ENCODE peak calls at places on chromosome 11, in four cellular contexts. One of them, this sample, is unnamed.

GRCh38 chr11:96254087-96254486 is 88.9 kb downstream of the MAML2 start:
- DNase-seq in IMR-90: peak; percentile 75
- DNase-seq in GM12878: peak; percentile 91
- DNase-seq in K562: no peak
- DNase-seq in this sample: no peak

GRCh38 chr11:31875861-31876625 is 64.9 kb upstream of the PAX6 start:
- DNase-seq in IMR-90: no peak
- DNase-seq in GM12878: no peak
- DNase-seq in K562: no peak
- DNase-seq in this sample: no peak

GRCh38 chr11:8408151-8408930 is 144.7 kb upstream of the LMO1 start:
- DNase-seq in IMR-90: no peak
- DNase-seq in GM12878: no peak
- DNase-seq in K562: no peak
- DNase-seq in this sample: no peak

GRCh38 chr11:68759991-68760390 is 8.7 kb upstream of the TESMIN start:
- DNase-seq in IMR-90: no peak
- DNase-seq in GM12878: no peak
- DNase-seq in K562: no peak
- DNase-seq in this sample: no peak

GRCh38 chr11:26522912-26523610 is 49.0 kb downstream of the MUC15 start:
- DNase-seq in IMR-90: peak; percentile 6
- DNase-seq in GM12878: no peak
- DNase-seq in K562: peak; percentile 7
- DNase-seq in this sample: peak; percentile 64

GRCh38 chr11:291281-292210 is 2.6 kb downstream of the PGGHG start:
- DNase-seq in IMR-90: no peak
- DNase-seq in GM12878: no peak
- DNase-seq in K562: no peak
- DNase-seq in this sample: no peak

GRCh38 chr11:77052531-77052930 is 14.2 kb upstream of the CAPN5 start:
- DNase-seq in IMR-90: no peak
- DNase-seq in GM12878: no peak
- DNase-seq in K562: no peak
- DNase-seq in this sample: no peak

GRCh38 chr11:2268911-2269600 is 1.3 kb downstream of the ASCL2 start:
- DNase-seq in IMR-90: no peak
- DNase-seq in GM12878: no peak
- DNase-seq in K562: peak; percentile 50
- DNase-seq in this sample: no peak

GRCh38 chr11:67493548-67494370 is 10.9 kb downstream of the AIP start:
- DNase-seq in IMR-90: no peak
- DNase-seq in GM12878: no peak
- DNase-seq in K562: no peak
- DNase-seq in this sample: no peak

GRCh38 chr11:94647926-94648325 is 80.8 kb downstream of the PIWIL4 start:
- DNase-seq in IMR-90: peak; percentile 20
- DNase-seq in GM12878: no peak
- DNase-seq in K562: no peak
- DNase-seq in this sample: no peak

GRCh38 chr11:63567044-63567840 is 4.1 kb upstream of the PLAAT2 start:
- DNase-seq in IMR-90: peak; percentile 88
- DNase-seq in GM12878: peak; percentile 95
- DNase-seq in K562: peak; percentile 90
- DNase-seq in this sample: peak; percentile 95

GRCh38 chr11:41984023-41984422 is 524.6 kb upstream of the LRRC4C start:
- DNase-seq in IMR-90: no peak
- DNase-seq in GM12878: no peak
- DNase-seq in K562: no peak
- DNase-seq in this sample: no peak

GRCh38 chr11:120334894-120335462 is 1.2 kb upstream of the ARHGEF12 start:
- DNase-seq in IMR-90: peak; percentile 94
- DNase-seq in GM12878: peak; percentile 69
- DNase-seq in K562: peak; percentile 88
- DNase-seq in this sample: peak; percentile 40

GRCh38 chr11:67364783-67365525 is 8.4 kb downstream of the CLCF1 start:
- DNase-seq in IMR-90: no peak
- DNase-seq in GM12878: no peak
- DNase-seq in K562: no peak
- DNase-seq in this sample: no peak

GRCh38 chr11:128061321-128061871 is 526.0 kb downstream of the ETS1 start:
- DNase-seq in IMR-90: peak; percentile 71
- DNase-seq in GM12878: no peak
- DNase-seq in K562: no peak
- DNase-seq in this sample: no peak

GRCh38 chr11:85347291-85347690 is 279.9 kb downstream of the DLG2 start:
- DNase-seq in IMR-90: no peak
- DNase-seq in GM12878: no peak
- DNase-seq in K562: no peak
- DNase-seq in this sample: no peak

GRCh38 chr11:19156892-19157291 is 39.9 kb downstream of the ZDHHC13 start:
- DNase-seq in IMR-90: no peak
- DNase-seq in GM12878: no peak
- DNase-seq in K562: no peak
- DNase-seq in this sample: no peak

GRCh38 chr11:118170231-118170630 is 6.2 kb downstream of the SCN2B start:
- DNase-seq in IMR-90: no peak
- DNase-seq in GM12878: no peak
- DNase-seq in K562: no peak
- DNase-seq in this sample: no peak

GRCh38 chr11:118167906-118168305 is 8.5 kb downstream of the SCN2B start:
- DNase-seq in IMR-90: no peak
- DNase-seq in GM12878: no peak
- DNase-seq in K562: no peak
- DNase-seq in this sample: no peak

GRCh38 chr11:118169300-118170140 is 6.9 kb downstream of the SCN2B start:
- DNase-seq in IMR-90: no peak
- DNase-seq in GM12878: no peak
- DNase-seq in K562: no peak
- DNase-seq in this sample: no peak

GRCh38 chr11:118168316-118168715 is 8.1 kb downstream of the SCN2B start:
- DNase-seq in IMR-90: no peak
- DNase-seq in GM12878: no peak
- DNase-seq in K562: no peak
- DNase-seq in this sample: no peak

GRCh38 chr11:118168751-118169150 is 7.7 kb downstream of the SCN2B start:
- DNase-seq in IMR-90: no peak
- DNase-seq in GM12878: no peak
- DNase-seq in K562: no peak
- DNase-seq in this sample: no peak
- TF ChIP-seq ELK1 in IMR-90: no peak
- TF ChIP-seq ELK1 in GM12878: no peak
- TF ChIP-seq ELK1 in K562: no peak
- TF ChIP-seq ELK1 in this sample: no peak

GRCh38 chr11:35009191-35009940 is 92.9 kb downstream of the PDHX start:
- DNase-seq in IMR-90: peak; percentile 74
- DNase-seq in GM12878: no peak
- DNase-seq in K562: no peak
- DNase-seq in this sample: peak; percentile 92
- TF ChIP-seq ELK1 in IMR-90: no peak
- TF ChIP-seq ELK1 in GM12878: no peak
- TF ChIP-seq ELK1 in K562: no peak
- TF ChIP-seq ELK1 in this sample: no peak

GRCh38 chr11:17063171-17064002 is 14.1 kb downstream of the RPS13 start:
- DNase-seq in IMR-90: peak; percentile 27
- DNase-seq in GM12878: peak; percentile 17
- DNase-seq in K562: peak; percentile 59
- DNase-seq in this sample: peak; percentile 54
- TF ChIP-seq ELK1 in IMR-90: no peak
- TF ChIP-seq ELK1 in GM12878: no peak
- TF ChIP-seq ELK1 in K562: no peak
- TF ChIP-seq ELK1 in this sample: no peak

DNA sequence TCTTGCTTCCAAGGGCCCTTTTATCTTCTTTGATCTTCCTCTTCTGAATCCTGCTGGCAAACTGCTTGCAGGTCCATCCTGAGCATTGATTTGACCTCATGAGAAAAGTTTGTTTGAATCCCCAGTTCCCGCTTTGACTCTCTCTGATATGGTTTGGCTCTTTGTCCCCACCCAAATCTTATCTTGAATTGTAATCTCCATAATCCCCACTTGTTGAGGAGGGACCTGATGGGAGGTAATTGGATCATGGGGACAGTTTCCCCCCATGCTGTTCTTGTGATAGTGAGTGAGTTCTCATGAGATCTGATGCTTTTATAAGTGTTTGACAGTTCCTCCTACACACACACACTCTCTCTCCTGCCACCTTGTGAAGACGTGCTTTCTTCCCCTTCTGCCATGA is 126.6 kb upstream of the ARHGAP20 start:
- DNase-seq in IMR-90: no peak
- DNase-seq in GM12878: no peak
- DNase-seq in K562: no peak
- DNase-seq in this sample: no peak
- TF ChIP-seq ELK1 in IMR-90: no peak
- TF ChIP-seq ELK1 in GM12878: no peak
- TF ChIP-seq ELK1 in K562: no peak
- TF ChIP-seq ELK1 in this sample: no peak

GRCh38 chr11:46272816-46273427 is 4.5 kb upstream of the CREB3L1 start:
- DNase-seq in IMR-90: peak; percentile 76
- DNase-seq in GM12878: no peak
- DNase-seq in K562: peak; percentile 29
- DNase-seq in this sample: no peak
- TF ChIP-seq ELK1 in IMR-90: no peak
- TF ChIP-seq ELK1 in GM12878: no peak
- TF ChIP-seq ELK1 in K562: no peak
- TF ChIP-seq ELK1 in this sample: no peak

GRCh38 chr11:123308077-123308476 is 113.0 kb upstream of the CLMP start:
- DNase-seq in IMR-90: peak; percentile 64
- DNase-seq in GM12878: peak; percentile 19
- DNase-seq in K562: no peak
- DNase-seq in this sample: no peak
- TF ChIP-seq ELK1 in IMR-90: no peak
- TF ChIP-seq ELK1 in GM12878: no peak
- TF ChIP-seq ELK1 in K562: no peak
- TF ChIP-seq ELK1 in this sample: no peak

DNA sequence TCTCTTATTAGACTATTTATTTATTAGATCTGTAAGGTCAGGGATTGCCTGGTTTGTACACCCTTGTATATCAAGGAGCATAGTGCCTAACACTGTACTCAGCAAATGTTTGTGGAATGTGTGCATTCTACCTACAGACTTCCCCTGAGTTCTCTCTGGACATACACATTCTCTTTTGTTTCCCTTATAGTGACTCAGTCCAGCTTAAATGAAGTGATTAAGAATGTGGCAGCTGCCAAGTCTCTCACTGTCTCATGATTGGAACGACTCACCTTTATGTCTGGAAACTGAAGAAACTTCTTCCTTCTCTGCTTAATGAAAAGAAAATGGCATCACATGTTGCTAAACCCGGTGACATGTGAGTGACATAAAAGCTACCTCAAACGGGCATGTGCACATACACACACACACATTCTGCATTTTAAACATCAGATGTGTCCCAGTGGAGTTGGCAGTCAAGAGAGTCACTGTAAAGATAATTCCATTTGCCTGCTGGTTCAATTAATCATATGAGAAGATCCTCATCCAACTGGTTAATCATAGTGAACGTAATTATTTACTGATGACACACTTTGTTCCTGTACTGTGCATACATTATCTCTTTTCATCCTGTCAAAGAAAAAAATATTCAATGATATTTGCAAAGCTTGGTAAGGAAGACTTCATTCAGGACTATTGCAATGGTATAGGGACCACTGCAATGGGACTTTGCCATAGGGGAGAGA is 42.8 kb downstream of the GLYAT start:
- DNase-seq in IMR-90: peak; percentile 15
- DNase-seq in GM12878: no peak
- DNase-seq in K562: no peak
- DNase-seq in this sample: no peak
- TF ChIP-seq ELK1 in IMR-90: no peak
- TF ChIP-seq ELK1 in GM12878: no peak
- TF ChIP-seq ELK1 in K562: no peak
- TF ChIP-seq ELK1 in this sample: no peak

GRCh38 chr11:114137054-114137453 is 77.5 kb downstream of the ZBTB16 start:
- DNase-seq in IMR-90: no peak
- DNase-seq in GM12878: no peak
- DNase-seq in K562: no peak
- DNase-seq in this sample: no peak

GRCh38 chr11:114132944-114133394 is 73.5 kb downstream of the ZBTB16 start:
- DNase-seq in IMR-90: no peak
- DNase-seq in GM12878: no peak
- DNase-seq in K562: no peak
- DNase-seq in this sample: no peak

GRCh38 chr11:114135737-114136151 is 76.2 kb downstream of the ZBTB16 start:
- DNase-seq in IMR-90: no peak
- DNase-seq in GM12878: no peak
- DNase-seq in K562: no peak
- DNase-seq in this sample: no peak

GRCh38 chr11:114133548-114134329 is 74.2 kb downstream of the ZBTB16 start:
- DNase-seq in IMR-90: no peak
- DNase-seq in GM12878: no peak
- DNase-seq in K562: no peak
- DNase-seq in this sample: no peak

DNA sequence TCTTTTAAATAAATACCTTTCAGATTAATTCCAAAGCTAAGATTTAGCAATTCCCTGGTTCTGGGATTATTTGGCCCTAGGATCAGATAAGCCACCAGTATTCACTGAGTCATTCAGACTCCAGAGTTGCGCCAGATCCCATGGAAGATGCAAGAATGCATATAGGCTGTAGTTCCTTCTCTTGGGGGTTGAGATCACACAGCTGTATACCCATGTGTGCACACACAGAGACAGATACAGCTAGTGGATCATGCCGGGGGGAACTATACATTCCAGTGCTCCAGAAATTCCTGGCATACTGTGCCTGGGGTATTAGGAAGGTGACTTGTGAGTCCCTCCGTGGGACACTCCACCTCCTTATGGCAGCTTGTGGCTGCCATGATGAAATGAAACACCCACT is 75.4 kb downstream of the ZBTB16 start:
- DNase-seq in IMR-90: peak; percentile 5
- DNase-seq in GM12878: no peak
- DNase-seq in K562: no peak
- DNase-seq in this sample: no peak
- TF ChIP-seq ELK1 in IMR-90: no peak
- TF ChIP-seq ELK1 in GM12878: no peak
- TF ChIP-seq ELK1 in K562: no peak
- TF ChIP-seq ELK1 in this sample: no peak

This sample was measured in A549.